ENCODE peak calls at places on chromosomes 3 and 15, in six cellular contexts. H is effector memory CD4-positive, alpha-beta T cell; L is stimulated activated CD8-positive, alpha-beta memory T cell treated with anti-CD3 and anti-CD28 coated beads, Interleukin-12 subunit alpha, Interleukin-12 subunit beta, amount 100 ng/mL, for 4 hours; Z is IMR-90; N is stimulated activated naive B cell treated with anti-CD40 and anti-IgM and Interleukin-4, amounts not matched to agents 10 μg/mL and 1 μg/mL and 100 μg/mL, for 72 hours; I is thoracic aorta. B is an unnamed sample.
A peak's percentile ranks its signal among the peaks of the same experiment; 100 is the strongest.

GRCh38 chr15:67130166-67130565 is 64.8 kb downstream of the SMAD3 start:
- DNase-seq in L (no peak), H (no peak), N (no peak), Z (no peak), I (no peak), B (no peak)

GRCh38 chr3:44184319-44184953 is 57.2 kb upstream of the TOPAZ1 start:
- DNase-seq in N (no peak), Z (no peak), L (no peak), H (no peak), I (no peak), B (no peak)

GRCh38 chr3:24985631-24986030 is 442.4 kb upstream of the RARB start:
- DNase-seq in L (no peak), H (no peak), Z (no peak), I (no peak), N (no peak), B (no peak)

GRCh38 chr3:11784962-11785361 is 61.7 kb downstream of the TAMM41 start:
- DNase-seq in Z (no peak), N (no peak), H (peak; percentile 2), I (no peak), L (no peak), B (no peak)

GRCh38 chr3:77134801-77135200 is 94.9 kb downstream of the ROBO2 start:
- DNase-seq in N (no peak), L (no peak), H (no peak), I (no peak), Z (no peak), B (no peak)

GRCh38 chr3:133452603-133453313 is 52.9 kb downstream of the BFSP2 start:
- DNase-seq in H (no peak), L (no peak), N (no peak), I (no peak), Z (no peak), B (no peak)

GRCh38 chr3:53495518-53496501 is 1.4 kb downstream of the CACNA1D start:
- DNase-seq in Z (no peak), H (no peak), N (no peak), L (no peak), I (no peak), B (peak; percentile 25)

GRCh38 chr3:167091186-167091585 is 288.9 kb downstream of the ZBBX start:
- DNase-seq in H (no peak), L (no peak), Z (no peak), I (no peak), N (no peak), B (no peak)

GRCh38 chr15:71201471-71201870 is 86.2 kb downstream of the THSD4 start:
- DNase-seq in H (no peak), L (no peak), N (no peak), I (no peak), Z (no peak), B (no peak)

GRCh38 chr15:96053039-96054021 is 277.2 kb upstream of the NR2F2 start:
- DNase-seq in Z (no peak), H (no peak), I (no peak), L (no peak), N (no peak), B (no peak)